ENCODE peak calls at places on chromosomes 2 and 18, in eight cellular contexts. W is dorsolateral prefrontal cortex, P is transverse colon, Q is brain microvascular endothelial cell, E is pancreas, M is cardiac muscle cell, J is left ventricle myocardium inferior, G is SJSA1. Y is an unnamed sample.

GRCh38 chr2:163341426-163341825 is 394.4 kb downstream of the FIGN start:
- DNase-seq in M (peak; percentile 42), J (no peak), Q (peak; percentile 60), P (no peak), E (no peak), G (no peak), W (no peak), Y (no peak)

GRCh38 chr18:57428221-57429150 is 6.7 kb upstream of the ONECUT2 start:
- DNase-seq in M (no peak), E (no peak), G (no peak), Q (no peak), W (no peak), P (no peak), J (no peak), Y (no peak)

GRCh38 chr2:203549406-203549805 is 14.3 kb upstream of the RAPH1 start:
- DNase-seq in P (no peak), Q (no peak), W (no peak), G (no peak), J (no peak), E (no peak), M (no peak), Y (no peak)

GRCh38 chr2:55089716-55090115 is 39.5 kb upstream of the RTN4 start:
- DNase-seq in M (no peak), Q (no peak), W (no peak), E (no peak), P (no peak), J (no peak), G (no peak), Y (no peak)

GRCh38 chr2:146312899-146313298 is 1531.9 kb upstream of the ACVR2A start:
- DNase-seq in P (no peak), J (no peak), W (no peak), Q (peak; percentile 21), G (no peak), M (peak; percentile 58), E (no peak), Y (no peak)

GRCh38 chr2:39265315-39265714 is 21.5 kb upstream of the CDKL4 start:
- DNase-seq in G (no peak), E (no peak), P (no peak), J (no peak), Q (no peak), M (no peak), W (no peak), Y (no peak)

GRCh38 chr18:47595816-47596501 is 334.5 kb downstream of the SMAD2 start:
- DNase-seq in Q (no peak), G (no peak), P (peak; percentile 55), E (no peak), J (no peak), M (no peak), W (no peak), Y (no peak)

GRCh38 chr2:207416111-207416510 is 113.7 kb upstream of the CREB1 start:
- DNase-seq in G (no peak), W (no peak), E (no peak), J (no peak), P (no peak), M (no peak), Q (no peak), Y (no peak)

GRCh38 chr2:235170536-235171510 is 219.0 kb downstream of the SH3BP4 start:
- DNase-seq in G (peak; percentile 91), P (peak; percentile 35), M (peak; percentile 70), W (no peak), Q (peak; percentile 77), E (no peak), J (no peak), Y (no peak)

GRCh38 chr2:12341919-12342318 is 374.8 kb upstream of the TRIB2 start:
- DNase-seq in M (no peak), G (no peak), J (no peak), Q (no peak), E (no peak), P (peak; percentile 44), W (no peak), Y (no peak)

GRCh38 chr18:67217551-67218166 is 298.9 kb downstream of the DSEL start:
- DNase-seq in E (no peak), Q (peak; percentile 65), M (peak; percentile 84), J (no peak), P (peak; percentile 29), G (peak; percentile 51), W (peak; percentile 37), Y (peak; percentile 10)

GRCh38 chr2:28583899-28584553 is 88.2 kb downstream of the PLB1 start:
- DNase-seq in E (no peak), Q (peak; percentile 98), G (peak; percentile 97), P (peak; percentile 50), J (peak; percentile 82), W (peak; percentile 70), M (peak; percentile 89), Y (peak; percentile 80)

GRCh38 chr2:46878240-46878877 is 37.2 kb downstream of the MCFD2 start:
- DNase-seq in E (no peak), P (no peak), J (no peak), M (no peak), W (no peak), G (no peak), Q (no peak), Y (no peak)

GRCh38 chr18:53789376-53790247 is 434.9 kb downstream of the MBD2 start:
- DNase-seq in J (no peak), W (no peak), M (no peak), G (no peak), E (no peak), P (no peak), Q (no peak), Y (no peak)

GRCh38 chr2:226355600-226355999 is 444.0 kb downstream of the IRS1 start:
- DNase-seq in G (no peak), E (no peak), J (no peak), P (no peak), W (no peak), Q (no peak), M (no peak), Y (no peak)

GRCh38 chr2:226190479-226191252 is 609.0 kb downstream of the IRS1 start:
- DNase-seq in G (no peak), P (no peak), Q (peak; percentile 51), E (no peak), M (no peak), W (no peak), J (no peak), Y (no peak)

DNA sequence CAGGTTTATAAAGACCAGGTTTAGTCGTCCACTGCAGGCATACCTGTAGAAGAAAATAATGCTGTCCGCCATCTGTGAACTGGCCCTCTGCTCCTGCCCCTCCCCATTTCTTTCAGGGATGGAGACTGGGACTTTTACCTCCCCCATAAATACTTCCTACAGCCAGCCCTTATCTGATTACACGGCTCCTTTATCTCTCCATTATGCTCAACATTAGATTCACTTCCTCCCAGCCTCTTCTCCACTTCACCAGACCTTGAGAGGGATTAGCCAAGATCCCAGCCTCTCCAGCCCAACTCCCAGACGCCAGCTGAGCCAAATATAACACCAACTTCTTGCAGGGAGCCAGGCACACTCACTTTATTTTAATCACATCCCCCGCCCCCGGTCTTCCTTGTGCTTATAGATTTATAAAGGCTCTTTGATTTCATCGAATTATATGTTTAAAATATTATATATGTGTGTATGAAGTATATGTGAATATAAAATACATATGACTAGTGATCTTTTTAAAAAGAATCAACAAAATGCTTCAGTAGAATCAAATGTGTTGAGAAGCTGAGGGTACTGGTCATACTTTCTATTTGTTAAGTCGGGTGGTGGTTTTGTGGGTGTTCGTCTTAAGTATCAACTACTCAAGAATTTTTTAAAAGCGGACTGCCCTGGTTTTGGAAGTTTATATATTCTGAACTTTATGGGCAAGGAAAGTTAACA is 81.0 kb downstream of the SPRED2 start:
- DNase-seq in E (no peak), P (no peak), Q (peak; percentile 70), W (no peak), J (no peak), M (peak; percentile 66), G (no peak), Y (no peak)
- H3K4me3 ChIP-seq in E (no peak overlapping the region), P (no peak overlapping the region), Q (no peak overlapping the region), W (no peak overlapping the region), J (no peak overlapping the region), M (no peak overlapping the region), G (no peak overlapping the region), Y (no peak overlapping the region)

GRCh38 chr18:74546751-74547530 is 12.6 kb downstream of the CNDP1 start:
- DNase-seq in W (no peak), G (peak; percentile 69), J (peak; percentile 42), P (no peak), E (no peak), Q (no peak), M (peak; percentile 47), Y (no peak)

GRCh38 chr18:74544898-74545297 is 10.6 kb downstream of the CNDP1 start:
- DNase-seq in J (peak; percentile 42), M (no peak), P (no peak), G (no peak), E (no peak), W (no peak), Q (no peak), Y (no peak)

GRCh38 chr18:74549591-74550104 is 15.3 kb downstream of the CNDP1 start:
- DNase-seq in G (no peak), W (no peak), P (no peak), Q (no peak), J (no peak), E (no peak), M (no peak), Y (no peak)

GRCh38 chr18:74541703-74542555 is 7.6 kb downstream of the CNDP1 start:
- DNase-seq in Q (no peak), P (peak; percentile 48), G (no peak), E (peak; percentile 70), J (no peak), M (no peak), W (peak; percentile 53), Y (no peak)

GRCh38 chr18:74546007-74546406 is 11.7 kb downstream of the CNDP1 start:
- DNase-seq in M (no peak), W (no peak), E (no peak), G (no peak), Q (no peak), P (no peak), J (no peak), Y (no peak)
- H3K27ac ChIP-seq in M (no peak overlapping the region), W (peak overlapping the region; percentile 71), E (no peak overlapping the region), G (no peak overlapping the region), Q (no peak overlapping the region), P (no peak overlapping the region), J (peak overlapping the region; percentile 93), Y (peak overlapping the region; percentile 43)

DNA sequence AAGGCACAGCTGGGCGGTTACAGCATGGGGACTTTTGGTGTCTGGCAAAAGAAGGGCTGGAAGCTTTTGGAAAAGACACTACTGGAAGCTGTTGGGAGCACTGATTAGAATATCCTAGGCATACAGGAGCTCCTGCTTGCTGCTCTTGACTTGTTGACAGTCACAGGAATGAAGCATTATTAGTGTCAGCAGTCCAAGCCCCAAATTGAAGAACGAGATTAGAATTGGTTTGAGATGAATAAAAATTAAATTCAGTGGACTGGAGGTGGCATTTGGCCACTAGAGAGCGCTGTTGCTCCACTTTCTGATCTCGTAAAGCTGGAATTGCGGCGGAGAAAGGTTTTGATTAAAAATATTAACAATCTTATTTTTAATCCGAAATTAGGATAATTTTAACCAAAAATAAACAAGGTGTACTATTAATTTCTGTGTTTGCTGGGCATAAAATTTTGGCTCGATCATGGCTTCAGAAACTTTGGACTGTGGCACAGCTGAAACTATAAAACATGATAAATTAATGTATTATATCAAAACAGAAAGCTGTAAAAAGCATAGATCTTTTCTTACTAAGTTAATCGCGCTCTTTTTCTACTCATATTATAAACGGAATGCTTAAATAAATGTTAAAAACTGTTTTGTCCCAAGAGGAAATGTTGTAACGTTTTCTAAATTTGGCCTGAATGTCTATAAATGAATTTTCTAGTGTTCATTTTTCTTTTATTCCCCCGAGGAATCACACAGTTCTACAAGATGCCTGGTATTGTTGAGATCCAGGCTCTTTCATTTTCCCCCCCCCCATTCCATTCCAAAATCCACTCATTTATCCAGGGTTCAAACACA is 2.4 kb upstream of the HOXD8 start:
- DNase-seq in M (peak; percentile 72), J (peak; percentile 55), P (peak; percentile 79), Q (peak; percentile 48), E (peak; percentile 82), W (peak; percentile 74), G (no peak), Y (no peak)
- H3K27me3 ChIP-seq in M (peaks cover 100% of the 10 kb centered on the region), J (peaks cover 99% of the 10 kb centered on the region), P (peaks cover 93% of the 10 kb centered on the region), Q (peaks cover 92% of the 10 kb centered on the region), E (peaks cover 13% of the 10 kb centered on the region), W (peaks cover 94% of the 10 kb centered on the region), G (peaks cover 4% of the 10 kb centered on the region), Y (peaks cover 6% of the 10 kb centered on the region)

GRCh38 chr2:241617431-241618154 is 19.4 kb downstream of the THAP4 start:
- DNase-seq in J (peak; percentile 71), P (no peak), M (peak; percentile 17), E (no peak), G (no peak), Q (no peak), W (no peak), Y (no peak)
- H3K4me3 ChIP-seq in J (peak overlapping the region; percentile 59), P (peak overlapping the region; percentile 48), M (peak overlapping the region; percentile 27), E (peak overlapping the region; percentile 17), G (no peak overlapping the region), Q (no peak overlapping the region), W (peak overlapping the region; percentile 5), Y (peak overlapping the region; percentile 47)

Y was measured in thoracic aorta.